ENCODE peak calls at places on chromosomes 12 and 14, in six cellular contexts. One of them, this sample, is unnamed.

GRCh38 chr12:43921666-43922337 is 85.9 kb downstream of the TMEM117 start:
- DNase-seq in SW480: no peak
- DNase-seq in stomach: no peak
- DNase-seq in ovary: no peak
- DNase-seq in 8988T: no peak
- DNase-seq in activated naive CD4-positive, alpha-beta T cell treated with anti-CD3 and anti-CD28 coated beads, Interleukin-2, amount 50 U/mL, for 72 hours: no peak
- DNase-seq in this sample: no peak

GRCh38 chr12:1281683-1282366 is 290.8 kb downstream of the ERC1 start:
- DNase-seq in SW480: no peak
- DNase-seq in ovary: no peak
- DNase-seq in activated naive CD4-positive, alpha-beta T cell treated with anti-CD3 and anti-CD28 coated beads, Interleukin-2, amount 50 U/mL, for 72 hours: no peak
- DNase-seq in 8988T: no peak
- DNase-seq in stomach: no peak
- DNase-seq in this sample: no peak

GRCh38 chr14:58533417-58533816 is 104.3 kb upstream of the DACT1 start:
- DNase-seq in SW480: no peak
- DNase-seq in ovary: no peak
- DNase-seq in 8988T: no peak
- DNase-seq in stomach: no peak
- DNase-seq in activated naive CD4-positive, alpha-beta T cell treated with anti-CD3 and anti-CD28 coated beads, Interleukin-2, amount 50 U/mL, for 72 hours: no peak
- DNase-seq in this sample: no peak

GRCh38 chr14:104280902-104281767 is 142.7 kb downstream of the KIF26A start:
- DNase-seq in 8988T: no peak
- DNase-seq in activated naive CD4-positive, alpha-beta T cell treated with anti-CD3 and anti-CD28 coated beads, Interleukin-2, amount 50 U/mL, for 72 hours: no peak
- DNase-seq in ovary: peak; percentile 28
- DNase-seq in SW480: no peak
- DNase-seq in stomach: peak; percentile 17
- DNase-seq in this sample: peak; percentile 44

GRCh38 chr12:121858662-121859572 is at the start of gene HPD:
- DNase-seq in 8988T: no peak
- DNase-seq in SW480: peak; percentile 38
- DNase-seq in activated naive CD4-positive, alpha-beta T cell treated with anti-CD3 and anti-CD28 coated beads, Interleukin-2, amount 50 U/mL, for 72 hours: no peak
- DNase-seq in stomach: no peak
- DNase-seq in ovary: peak; percentile 92
- DNase-seq in this sample: no peak

GRCh38 chr12:104360157-104360556 is 56.6 kb downstream of the EID3 start:
- DNase-seq in stomach: no peak
- DNase-seq in 8988T: no peak
- DNase-seq in SW480: no peak
- DNase-seq in activated naive CD4-positive, alpha-beta T cell treated with anti-CD3 and anti-CD28 coated beads, Interleukin-2, amount 50 U/mL, for 72 hours: no peak
- DNase-seq in ovary: no peak
- DNase-seq in this sample: no peak

GRCh38 chr12:6461401-6462233 is 8.9 kb downstream of the VAMP1 start:
- DNase-seq in SW480: no peak
- DNase-seq in activated naive CD4-positive, alpha-beta T cell treated with anti-CD3 and anti-CD28 coated beads, Interleukin-2, amount 50 U/mL, for 72 hours: peak; percentile 71
- DNase-seq in ovary: no peak
- DNase-seq in 8988T: no peak
- DNase-seq in stomach: peak; percentile 62
- DNase-seq in this sample: peak; percentile 97

GRCh38 chr14:77707355-77707723 is 484 bp downstream of the ALKBH1 start:
- DNase-seq in 8988T: peak; percentile 23
- DNase-seq in SW480: peak; percentile 44
- DNase-seq in stomach: no peak
- DNase-seq in ovary: no peak
- DNase-seq in activated naive CD4-positive, alpha-beta T cell treated with anti-CD3 and anti-CD28 coated beads, Interleukin-2, amount 50 U/mL, for 72 hours: no peak
- DNase-seq in this sample: no peak

GRCh38 chr12:6974180-6974579 is 3.5 kb downstream of the EMG1 start:
- DNase-seq in SW480: no peak
- DNase-seq in activated naive CD4-positive, alpha-beta T cell treated with anti-CD3 and anti-CD28 coated beads, Interleukin-2, amount 50 U/mL, for 72 hours: no peak
- DNase-seq in 8988T: no peak
- DNase-seq in ovary: peak; percentile 7
- DNase-seq in stomach: no peak
- DNase-seq in this sample: no peak

GRCh38 chr14:22819191-22819988 is 4.2 kb upstream of the SLC7A7 start:
- DNase-seq in stomach: peak; percentile 57
- DNase-seq in SW480: no peak
- DNase-seq in 8988T: no peak
- DNase-seq in activated naive CD4-positive, alpha-beta T cell treated with anti-CD3 and anti-CD28 coated beads, Interleukin-2, amount 50 U/mL, for 72 hours: no peak
- DNase-seq in ovary: no peak
- DNase-seq in this sample: peak; percentile 71

GRCh38 chr12:85713368-85713767 is 122.8 kb downstream of the RASSF9 start:
- DNase-seq in activated naive CD4-positive, alpha-beta T cell treated with anti-CD3 and anti-CD28 coated beads, Interleukin-2, amount 50 U/mL, for 72 hours: no peak
- DNase-seq in ovary: no peak
- DNase-seq in SW480: no peak
- DNase-seq in stomach: no peak
- DNase-seq in 8988T: no peak
- DNase-seq in this sample: no peak

GRCh38 chr12:52191841-52192791 is at the start of gene KRT80:
- DNase-seq in SW480: peak; percentile 99
- DNase-seq in activated naive CD4-positive, alpha-beta T cell treated with anti-CD3 and anti-CD28 coated beads, Interleukin-2, amount 50 U/mL, for 72 hours: no peak
- DNase-seq in stomach: peak; percentile 89
- DNase-seq in ovary: peak; percentile 94
- DNase-seq in 8988T: peak; percentile 94
- DNase-seq in this sample: peak; percentile 91

GRCh38 chr12:93896427-93896826 is 219.3 kb downstream of the CRADD start:
- DNase-seq in 8988T: no peak
- DNase-seq in stomach: no peak
- DNase-seq in activated naive CD4-positive, alpha-beta T cell treated with anti-CD3 and anti-CD28 coated beads, Interleukin-2, amount 50 U/mL, for 72 hours: no peak
- DNase-seq in SW480: no peak
- DNase-seq in ovary: no peak
- DNase-seq in this sample: no peak

GRCh38 chr14:37051153-37051552 is 121.3 kb downstream of the SLC25A21 start:
- DNase-seq in ovary: no peak
- DNase-seq in stomach: no peak
- DNase-seq in activated naive CD4-positive, alpha-beta T cell treated with anti-CD3 and anti-CD28 coated beads, Interleukin-2, amount 50 U/mL, for 72 hours: no peak
- DNase-seq in 8988T: no peak
- DNase-seq in SW480: no peak
- DNase-seq in this sample: no peak

GRCh38 chr12:111409403-111410228 is 3.9 kb downstream of the SH2B3 start:
- DNase-seq in ovary: peak; percentile 67
- DNase-seq in stomach: no peak
- DNase-seq in 8988T: peak; percentile 60
- DNase-seq in SW480: peak; percentile 35
- DNase-seq in activated naive CD4-positive, alpha-beta T cell treated with anti-CD3 and anti-CD28 coated beads, Interleukin-2, amount 50 U/mL, for 72 hours: no peak
- DNase-seq in this sample: peak; percentile 72

GRCh38 chr12:6699989-6700645 is 498 bp downstream of the PIANP start:
- DNase-seq in stomach: no peak
- DNase-seq in SW480: no peak
- DNase-seq in ovary: peak; percentile 31
- DNase-seq in activated naive CD4-positive, alpha-beta T cell treated with anti-CD3 and anti-CD28 coated beads, Interleukin-2, amount 50 U/mL, for 72 hours: peak; percentile 34
- DNase-seq in 8988T: no peak
- DNase-seq in this sample: no peak

GRCh38 chr12:5047094-5047493 is 3.4 kb downstream of the KCNA5 start:
- DNase-seq in 8988T: no peak
- DNase-seq in SW480: no peak
- DNase-seq in stomach: no peak
- DNase-seq in activated naive CD4-positive, alpha-beta T cell treated with anti-CD3 and anti-CD28 coated beads, Interleukin-2, amount 50 U/mL, for 72 hours: no peak
- DNase-seq in ovary: no peak
- DNase-seq in this sample: no peak

This sample was measured in Peyer's patch.